ENCODE peak calls at places on chromosome X, in nine cellular contexts. One of them, this sample, is unnamed.

GRCh38 chrX:30888526-30889146 is 418 bp downstream of the TAB3 start:
- DNase-seq in activated CD4-positive, CD25-positive, alpha-beta regulatory T cell: no peak
- DNase-seq in NCI-H1092 treated with DMSO at 0.1 percent for 48 hours: peak
- DNase-seq in T follicular helper cell: peak
- DNase-seq in NCI-H1436: no peak
- DNase-seq in adipocyte: peak
- DNase-seq in neural crest cell: peak
- DNase-seq in NB4: no peak
- DNase-seq in germinal center: no peak
- DNase-seq in this sample: no peak

GRCh38 chrX:6299724-6300123 is 71.1 kb upstream of the NLGN4X start:
- DNase-seq in germinal center: no peak
- DNase-seq in adipocyte: no peak
- DNase-seq in T follicular helper cell: no peak
- DNase-seq in NCI-H1436: no peak
- DNase-seq in activated CD4-positive, CD25-positive, alpha-beta regulatory T cell: no peak
- DNase-seq in NCI-H1092 treated with DMSO at 0.1 percent for 48 hours: no peak
- DNase-seq in neural crest cell: no peak
- DNase-seq in NB4: no peak
- DNase-seq in this sample: no peak

GRCh38 chrX:71216446-71216845 is 6.6 kb upstream of the GJB1 start:
- DNase-seq in adipocyte: no peak
- DNase-seq in activated CD4-positive, CD25-positive, alpha-beta regulatory T cell: no peak
- DNase-seq in NCI-H1436: peak
- DNase-seq in germinal center: no peak
- DNase-seq in neural crest cell: no peak
- DNase-seq in NB4: no peak
- DNase-seq in T follicular helper cell: no peak
- DNase-seq in NCI-H1092 treated with DMSO at 0.1 percent for 48 hours: peak
- DNase-seq in this sample: no peak

GRCh38 chrX:3788494-3789233 is 75.2 kb upstream of the PRKX start:
- DNase-seq in activated CD4-positive, CD25-positive, alpha-beta regulatory T cell: no peak
- DNase-seq in neural crest cell: no peak
- DNase-seq in T follicular helper cell: no peak
- DNase-seq in NCI-H1092 treated with DMSO at 0.1 percent for 48 hours: no peak
- DNase-seq in NCI-H1436: no peak
- DNase-seq in adipocyte: no peak
- DNase-seq in germinal center: no peak
- DNase-seq in NB4: no peak
- DNase-seq in this sample: peak

GRCh38 chrX:56733459-56734046 is 4.5 kb downstream of the NBDY start:
- DNase-seq in T follicular helper cell: peak
- DNase-seq in neural crest cell: peak
- DNase-seq in NB4: peak
- DNase-seq in NCI-H1092 treated with DMSO at 0.1 percent for 48 hours: peak
- DNase-seq in adipocyte: peak
- DNase-seq in germinal center: peak
- DNase-seq in NCI-H1436: peak
- DNase-seq in activated CD4-positive, CD25-positive, alpha-beta regulatory T cell: peak
- DNase-seq in this sample: peak

GRCh38 chrX:49230500-49231232 is 2.5 kb downstream of the CACNA1F start:
- DNase-seq in NCI-H1436: peak
- DNase-seq in activated CD4-positive, CD25-positive, alpha-beta regulatory T cell: peak
- DNase-seq in neural crest cell: no peak
- DNase-seq in germinal center: peak
- DNase-seq in adipocyte: no peak
- DNase-seq in T follicular helper cell: peak
- DNase-seq in NB4: no peak
- DNase-seq in NCI-H1092 treated with DMSO at 0.1 percent for 48 hours: peak
- DNase-seq in this sample: peak

GRCh38 chrX:120242807-120243206 is 7.8 kb upstream of the ZBTB33 start:
- DNase-seq in activated CD4-positive, CD25-positive, alpha-beta regulatory T cell: no peak
- DNase-seq in neural crest cell: no peak
- DNase-seq in NCI-H1092 treated with DMSO at 0.1 percent for 48 hours: no peak
- DNase-seq in germinal center: no peak
- DNase-seq in adipocyte: no peak
- DNase-seq in NCI-H1436: no peak
- DNase-seq in T follicular helper cell: no peak
- DNase-seq in NB4: no peak
- DNase-seq in this sample: no peak

GRCh38 chrX:34379891-34380290 is 247.8 kb upstream of the FAM47A start:
- DNase-seq in activated CD4-positive, CD25-positive, alpha-beta regulatory T cell: no peak
- DNase-seq in adipocyte: peak
- DNase-seq in T follicular helper cell: no peak
- DNase-seq in NCI-H1092 treated with DMSO at 0.1 percent for 48 hours: no peak
- DNase-seq in NB4: no peak
- DNase-seq in neural crest cell: no peak
- DNase-seq in NCI-H1436: no peak
- DNase-seq in germinal center: no peak
- DNase-seq in this sample: no peak

GRCh38 chrX:31546130-31546529 is 474.3 kb upstream of the FTHL17 start:
- DNase-seq in T follicular helper cell: no peak
- DNase-seq in NB4: no peak
- DNase-seq in germinal center: no peak
- DNase-seq in adipocyte: peak
- DNase-seq in neural crest cell: no peak
- DNase-seq in activated CD4-positive, CD25-positive, alpha-beta regulatory T cell: no peak
- DNase-seq in NCI-H1436: no peak
- DNase-seq in NCI-H1092 treated with DMSO at 0.1 percent for 48 hours: no peak
- DNase-seq in this sample: no peak

GRCh38 chrX:53438174-53438831 is 4.1 kb upstream of the HSD17B10 start:
- DNase-seq in neural crest cell: no peak
- DNase-seq in adipocyte: no peak
- DNase-seq in T follicular helper cell: no peak
- DNase-seq in NCI-H1436: peak
- DNase-seq in activated CD4-positive, CD25-positive, alpha-beta regulatory T cell: no peak
- DNase-seq in NB4: no peak
- DNase-seq in germinal center: no peak
- DNase-seq in NCI-H1092 treated with DMSO at 0.1 percent for 48 hours: peak
- DNase-seq in this sample: no peak

GRCh38 chrX:9614016-9614415 is 149.2 kb downstream of the TBL1X start:
- DNase-seq in adipocyte: no peak
- DNase-seq in T follicular helper cell: no peak
- DNase-seq in activated CD4-positive, CD25-positive, alpha-beta regulatory T cell: no peak
- DNase-seq in germinal center: no peak
- DNase-seq in neural crest cell: no peak
- DNase-seq in NB4: no peak
- DNase-seq in NCI-H1092 treated with DMSO at 0.1 percent for 48 hours: no peak
- DNase-seq in NCI-H1436: no peak
- DNase-seq in this sample: no peak

GRCh38 chrX:97547873-97548578 is 664.3 kb downstream of the RPA4 start:
- DNase-seq in NB4: no peak
- DNase-seq in activated CD4-positive, CD25-positive, alpha-beta regulatory T cell: no peak
- DNase-seq in adipocyte: peak
- DNase-seq in T follicular helper cell: no peak
- DNase-seq in germinal center: no peak
- DNase-seq in NCI-H1436: no peak
- DNase-seq in NCI-H1092 treated with DMSO at 0.1 percent for 48 hours: no peak
- DNase-seq in neural crest cell: no peak
- DNase-seq in this sample: no peak

GRCh38 chrX:25015486-25016360 is at the start of gene ARX:
- DNase-seq in adipocyte: no peak
- DNase-seq in NB4: peak
- DNase-seq in NCI-H1436: no peak
- DNase-seq in NCI-H1092 treated with DMSO at 0.1 percent for 48 hours: peak
- DNase-seq in neural crest cell: peak
- DNase-seq in activated CD4-positive, CD25-positive, alpha-beta regulatory T cell: no peak
- DNase-seq in T follicular helper cell: no peak
- DNase-seq in germinal center: peak
- DNase-seq in this sample: peak

GRCh38 chrX:150781711-150782110 is 88.5 kb downstream of the MTMR1 start:
- DNase-seq in NCI-H1092 treated with DMSO at 0.1 percent for 48 hours: no peak
- DNase-seq in T follicular helper cell: no peak
- DNase-seq in adipocyte: no peak
- DNase-seq in activated CD4-positive, CD25-positive, alpha-beta regulatory T cell: no peak
- DNase-seq in germinal center: no peak
- DNase-seq in NCI-H1436: no peak
- DNase-seq in neural crest cell: no peak
- DNase-seq in NB4: no peak
- DNase-seq in this sample: no peak

GRCh38 chrX:146973283-146973682 is 158.7 kb upstream of the CXorf51A start:
- DNase-seq in NCI-H1436: no peak
- DNase-seq in T follicular helper cell: no peak
- DNase-seq in activated CD4-positive, CD25-positive, alpha-beta regulatory T cell: no peak
- DNase-seq in germinal center: no peak
- DNase-seq in adipocyte: no peak
- DNase-seq in NB4: no peak
- DNase-seq in neural crest cell: no peak
- DNase-seq in NCI-H1092 treated with DMSO at 0.1 percent for 48 hours: no peak
- DNase-seq in this sample: no peak

GRCh38 chrX:12162420-12162819 is 24.1 kb downstream of the FRMPD4 start:
- DNase-seq in neural crest cell: no peak
- DNase-seq in activated CD4-positive, CD25-positive, alpha-beta regulatory T cell: no peak
- DNase-seq in T follicular helper cell: no peak
- DNase-seq in germinal center: no peak
- DNase-seq in adipocyte: peak
- DNase-seq in NB4: no peak
- DNase-seq in NCI-H1092 treated with DMSO at 0.1 percent for 48 hours: no peak
- DNase-seq in NCI-H1436: no peak
- DNase-seq in this sample: no peak

GRCh38 chrX:41394293-41394692 is 52.9 kb upstream of the NYX start:
- DNase-seq in T follicular helper cell: no peak
- DNase-seq in NB4: no peak
- DNase-seq in germinal center: no peak
- DNase-seq in NCI-H1436: no peak
- DNase-seq in neural crest cell: no peak
- DNase-seq in NCI-H1092 treated with DMSO at 0.1 percent for 48 hours: no peak
- DNase-seq in adipocyte: no peak
- DNase-seq in activated CD4-positive, CD25-positive, alpha-beta regulatory T cell: no peak
- DNase-seq in this sample: no peak

GRCh38 chrX:71095971-71096701 is 485 bp downstream of the FOXO4 start:
- DNase-seq in neural crest cell: no peak
- DNase-seq in adipocyte: no peak
- DNase-seq in germinal center: no peak
- DNase-seq in activated CD4-positive, CD25-positive, alpha-beta regulatory T cell: no peak
- DNase-seq in NCI-H1092 treated with DMSO at 0.1 percent for 48 hours: peak
- DNase-seq in NB4: peak
- DNase-seq in NCI-H1436: peak
- DNase-seq in T follicular helper cell: no peak
- DNase-seq in this sample: peak

GRCh38 chrX:36116222-36116621 is 196.7 kb downstream of the CFAP47 start:
- DNase-seq in adipocyte: no peak
- DNase-seq in NB4: no peak
- DNase-seq in activated CD4-positive, CD25-positive, alpha-beta regulatory T cell: no peak
- DNase-seq in T follicular helper cell: no peak
- DNase-seq in NCI-H1436: no peak
- DNase-seq in NCI-H1092 treated with DMSO at 0.1 percent for 48 hours: no peak
- DNase-seq in neural crest cell: no peak
- DNase-seq in germinal center: no peak
- DNase-seq in this sample: no peak

GRCh38 chrX:57453901-57454300 is 137.9 kb upstream of the ZXDB start:
- DNase-seq in NB4: peak
- DNase-seq in activated CD4-positive, CD25-positive, alpha-beta regulatory T cell: no peak
- DNase-seq in NCI-H1436: no peak
- DNase-seq in germinal center: peak
- DNase-seq in adipocyte: peak
- DNase-seq in neural crest cell: no peak
- DNase-seq in T follicular helper cell: no peak
- DNase-seq in NCI-H1092 treated with DMSO at 0.1 percent for 48 hours: peak
- DNase-seq in this sample: peak

GRCh38 chrX:153925739-153926593 is at the start of gene ARHGAP4:
- DNase-seq in adipocyte: no peak
- DNase-seq in activated CD4-positive, CD25-positive, alpha-beta regulatory T cell: no peak
- DNase-seq in NCI-H1092 treated with DMSO at 0.1 percent for 48 hours: no peak
- DNase-seq in germinal center: peak
- DNase-seq in neural crest cell: no peak
- DNase-seq in T follicular helper cell: peak
- DNase-seq in NCI-H1436: peak
- DNase-seq in NB4: no peak
- DNase-seq in this sample: no peak

GRCh38 chrX:14801136-14801535 is 71.7 kb downstream of the FANCB start:
- DNase-seq in NCI-H1436: no peak
- DNase-seq in activated CD4-positive, CD25-positive, alpha-beta regulatory T cell: no peak
- DNase-seq in adipocyte: no peak
- DNase-seq in T follicular helper cell: no peak
- DNase-seq in neural crest cell: no peak
- DNase-seq in NCI-H1092 treated with DMSO at 0.1 percent for 48 hours: no peak
- DNase-seq in NB4: no peak
- DNase-seq in germinal center: no peak
- DNase-seq in this sample: no peak

GRCh38 chrX:85109235-85109634 is 105.6 kb downstream of the APOOL start:
- DNase-seq in NCI-H1436: no peak
- DNase-seq in germinal center: peak
- DNase-seq in NCI-H1092 treated with DMSO at 0.1 percent for 48 hours: no peak
- DNase-seq in adipocyte: peak
- DNase-seq in activated CD4-positive, CD25-positive, alpha-beta regulatory T cell: no peak
- DNase-seq in NB4: peak
- DNase-seq in neural crest cell: no peak
- DNase-seq in T follicular helper cell: no peak
- DNase-seq in this sample: peak

GRCh38 chrX:31499120-31499519 is 427.3 kb upstream of the FTHL17 start:
- DNase-seq in NCI-H1092 treated with DMSO at 0.1 percent for 48 hours: no peak
- DNase-seq in NB4: no peak
- DNase-seq in adipocyte: peak
- DNase-seq in NCI-H1436: no peak
- DNase-seq in activated CD4-positive, CD25-positive, alpha-beta regulatory T cell: no peak
- DNase-seq in T follicular helper cell: no peak
- DNase-seq in germinal center: no peak
- DNase-seq in neural crest cell: no peak
- DNase-seq in this sample: no peak

GRCh38 chrX:155966876-155967275 is 30.6 kb upstream of the IL9R start:
- DNase-seq in neural crest cell: peak
- DNase-seq in NCI-H1092 treated with DMSO at 0.1 percent for 48 hours: peak
- DNase-seq in adipocyte: peak
- DNase-seq in germinal center: peak
- DNase-seq in NB4: peak
- DNase-seq in activated CD4-positive, CD25-positive, alpha-beta regulatory T cell: no peak
- DNase-seq in NCI-H1436: peak
- DNase-seq in T follicular helper cell: no peak
- DNase-seq in this sample: no peak

GRCh38 chrX:20477836-20478532 is 211.3 kb upstream of the RPS6KA3 start:
- DNase-seq in NB4: no peak
- DNase-seq in adipocyte: no peak
- DNase-seq in NCI-H1436: peak
- DNase-seq in activated CD4-positive, CD25-positive, alpha-beta regulatory T cell: no peak
- DNase-seq in T follicular helper cell: no peak
- DNase-seq in neural crest cell: no peak
- DNase-seq in NCI-H1092 treated with DMSO at 0.1 percent for 48 hours: peak
- DNase-seq in germinal center: no peak
- DNase-seq in this sample: no peak

GRCh38 chrX:150270622-150271021 is 92.5 kb upstream of the MAMLD1 start:
- DNase-seq in neural crest cell: no peak
- DNase-seq in NCI-H1092 treated with DMSO at 0.1 percent for 48 hours: no peak
- DNase-seq in NCI-H1436: no peak
- DNase-seq in NB4: no peak
- DNase-seq in activated CD4-positive, CD25-positive, alpha-beta regulatory T cell: no peak
- DNase-seq in adipocyte: no peak
- DNase-seq in germinal center: no peak
- DNase-seq in T follicular helper cell: no peak
- DNase-seq in this sample: no peak

GRCh38 chrX:52368368-52369055 is at the start of gene XAGE2:
- DNase-seq in adipocyte: no peak
- DNase-seq in NCI-H1436: no peak
- DNase-seq in activated CD4-positive, CD25-positive, alpha-beta regulatory T cell: no peak
- DNase-seq in neural crest cell: no peak
- DNase-seq in germinal center: no peak
- DNase-seq in NCI-H1092 treated with DMSO at 0.1 percent for 48 hours: no peak
- DNase-seq in T follicular helper cell: no peak
- DNase-seq in NB4: no peak
- DNase-seq in this sample: no peak

GRCh38 chrX:8341814-8342590 is 122.6 kb upstream of the VCX3B start:
- DNase-seq in adipocyte: no peak
- DNase-seq in activated CD4-positive, CD25-positive, alpha-beta regulatory T cell: no peak
- DNase-seq in NB4: no peak
- DNase-seq in NCI-H1436: no peak
- DNase-seq in T follicular helper cell: no peak
- DNase-seq in neural crest cell: no peak
- DNase-seq in NCI-H1092 treated with DMSO at 0.1 percent for 48 hours: no peak
- DNase-seq in germinal center: no peak
- DNase-seq in this sample: no peak

GRCh38 chrX:18974993-18975392 is 8.9 kb downstream of the PHKA2 start:
- DNase-seq in germinal center: no peak
- DNase-seq in adipocyte: no peak
- DNase-seq in activated CD4-positive, CD25-positive, alpha-beta regulatory T cell: no peak
- DNase-seq in T follicular helper cell: no peak
- DNase-seq in NB4: no peak
- DNase-seq in NCI-H1436: no peak
- DNase-seq in neural crest cell: no peak
- DNase-seq in NCI-H1092 treated with DMSO at 0.1 percent for 48 hours: no peak
- DNase-seq in this sample: no peak

GRCh38 chrX:27008486-27008885 is 454.7 kb downstream of the PPP4R3C start:
- DNase-seq in germinal center: no peak
- DNase-seq in NCI-H1436: no peak
- DNase-seq in activated CD4-positive, CD25-positive, alpha-beta regulatory T cell: no peak
- DNase-seq in neural crest cell: no peak
- DNase-seq in NCI-H1092 treated with DMSO at 0.1 percent for 48 hours: no peak
- DNase-seq in T follicular helper cell: no peak
- DNase-seq in adipocyte: no peak
- DNase-seq in NB4: no peak
- DNase-seq in this sample: no peak

This sample was measured in endothelial cell.